ENCODE peak calls at places on chromosomes 1 and 21, in ten cellular contexts. L, Q, Z, E, C, F, T, W, V and A are unnamed samples.

GRCh38 chr1:189654906-189655305 is 822.8 kb downstream of the BRINP3 start:
- DNase-seq in L (no peak), Q (no peak), Z (no peak), E (no peak), C (peak), F (peak), T (no peak), W (peak), V (no peak), A (no peak)

GRCh38 chr1:159866066-159866465 is 3.6 kb upstream of the VSIG8 start:
- DNase-seq in L (no peak), Q (no peak), Z (no peak), E (no peak), C (no peak), F (no peak), T (no peak), W (no peak), V (no peak), A (no peak)

GRCh38 chr21:46253610-46254124 is 25.1 kb upstream of the LSS start:
- DNase-seq in L (peak), Q (no peak), Z (no peak), E (peak), C (peak), F (no peak), T (no peak), W (no peak), V (no peak), A (peak)

GRCh38 chr1:21139601-21140000 is 37.1 kb downstream of the EIF4G3 start:
- DNase-seq in L (no peak), Q (peak), Z (peak), E (no peak), C (no peak), F (no peak), T (no peak), W (no peak), V (peak), A (peak)

GRCh38 chr1:121458291-121459048 is 273.7 kb downstream of the SRGAP2C start:
- DNase-seq in L (no peak), Q (no peak), Z (no peak), E (peak), C (peak), F (peak), T (no peak), W (no peak), V (no peak), A (no peak)

GRCh38 chr1:172180886-172181285 is 239.6 kb upstream of the C1orf105 start:
- DNase-seq in L (no peak), Q (peak), Z (peak), E (peak), C (peak), F (peak), T (peak), W (peak), V (peak), A (peak)

GRCh38 chr1:158121604-158122254 is 59.0 kb upstream of the CD1D start:
- DNase-seq in L (no peak), Q (no peak), Z (no peak), E (peak), C (peak), F (peak), T (no peak), W (no peak), V (no peak), A (peak)

GRCh38 chr1:111733183-111733995 is 5.8 kb downstream of the INKA2 start:
- DNase-seq in L (no peak), Q (peak), Z (no peak), E (no peak), C (peak), F (peak), T (peak), W (peak), V (peak), A (peak)

GRCh38 chr1:175792126-175792525 is 48.7 kb upstream of the TNR start:
- DNase-seq in L (no peak), Q (no peak), Z (no peak), E (no peak), C (no peak), F (no peak), T (no peak), W (no peak), V (no peak), A (no peak)

GRCh38 chr1:22166439-22166838 is 23.5 kb upstream of the WNT4 start:
- DNase-seq in L (no peak), Q (no peak), Z (no peak), E (peak), C (no peak), F (no peak), T (no peak), W (no peak), V (no peak), A (no peak)

GRCh38 chr1:51740652-51741051 is 123.8 kb downstream of the OSBPL9 start:
- DNase-seq in L (no peak), Q (no peak), Z (no peak), E (peak), C (no peak), F (no peak), T (no peak), W (no peak), V (no peak), A (no peak)

GRCh38 chr1:78491311-78492071 is 717 bp downstream of the PTGFR start:
- DNase-seq in L (no peak), Q (peak), Z (peak), E (no peak), C (peak), F (peak), T (peak), W (peak), V (peak), A (peak)

GRCh38 chr1:91015794-91016550 is 5.9 kb downstream of the ZNF644 start:
- DNase-seq in L (no peak), Q (no peak), Z (no peak), E (no peak), C (no peak), F (no peak), T (no peak), W (no peak), V (no peak), A (peak)

GRCh38 chr1:12060500-12060899 is 2.6 kb upstream of the TNFRSF8 start:
- DNase-seq in L (no peak), Q (no peak), Z (no peak), E (no peak), C (no peak), F (no peak), T (no peak), W (no peak), V (no peak), A (no peak)

GRCh38 chr1:202349263-202349928 is 897 bp downstream of the PPP1R12B start:
- DNase-seq in L (no peak), Q (no peak), Z (no peak), E (peak), C (peak), F (peak), T (no peak), W (peak), V (no peak), A (peak)

GRCh38 chr1:176826265-176826664 is 338.2 kb downstream of the ASTN1 start:
- DNase-seq in L (no peak), Q (no peak), Z (no peak), E (no peak), C (no peak), F (no peak), T (no peak), W (no peak), V (no peak), A (no peak)

GRCh38 chr1:30786264-30786991 is 28.9 kb upstream of the LAPTM5 start:
- DNase-seq in L (no peak), Q (no peak), Z (no peak), E (no peak), C (no peak), F (no peak), T (no peak), W (no peak), V (no peak), A (no peak)

GRCh38 chr1:66275601-66276023 is 258.3 kb upstream of the SGIP1 start:
- DNase-seq in L (no peak), Q (no peak), Z (no peak), E (no peak), C (no peak), F (no peak), T (no peak), W (no peak), V (no peak), A (no peak)

GRCh38 chr1:94270801-94271203 is 33.4 kb upstream of the ARHGAP29 start:
- DNase-seq in L (no peak), Q (no peak), Z (no peak), E (no peak), C (peak), F (peak), T (no peak), W (peak), V (no peak), A (peak)

GRCh38 chr1:29282135-29282923 is 46.0 kb downstream of the PTPRU start:
- DNase-seq in L (no peak), Q (no peak), Z (no peak), E (no peak), C (no peak), F (no peak), T (no peak), W (no peak), V (no peak), A (no peak)

GRCh38 chr1:236522937-236523703 is 662 bp upstream of the LGALS8 start:
- DNase-seq in L (no peak), Q (peak), Z (peak), E (no peak), C (no peak), F (no peak), T (peak), W (no peak), V (peak), A (no peak)

GRCh38 chr1:211210965-211211364 is 48.2 kb upstream of the RCOR3 start:
- DNase-seq in L (no peak), Q (no peak), Z (no peak), E (no peak), C (no peak), F (no peak), T (no peak), W (no peak), V (no peak), A (no peak)

GRCh38 chr1:51484591-51484990 is 34.5 kb downstream of the EPS15 start:
- DNase-seq in L (no peak), Q (no peak), Z (no peak), E (no peak), C (peak), F (no peak), T (no peak), W (no peak), V (no peak), A (peak)

GRCh38 chr1:23638188-23638619 is 53.4 kb upstream of the RPL11 start:
- DNase-seq in L (no peak), Q (peak), Z (no peak), E (no peak), C (no peak), F (no peak), T (peak), W (no peak), V (peak), A (no peak)

GRCh38 chr1:214332950-214333798 is 52.2 kb downstream of the SMYD2 start:
- DNase-seq in L (peak), Q (peak), Z (peak), E (peak), C (peak), F (peak), T (no peak), W (peak), V (peak), A (peak)

GRCh38 chr1:214338212-214338611 is 57.3 kb downstream of the SMYD2 start:
- DNase-seq in L (no peak), Q (no peak), Z (no peak), E (no peak), C (no peak), F (no peak), T (no peak), W (no peak), V (no peak), A (no peak)

GRCh38 chr1:214337536-214337935 is 56.6 kb downstream of the SMYD2 start:
- DNase-seq in L (no peak), Q (no peak), Z (no peak), E (no peak), C (peak), F (peak), T (no peak), W (no peak), V (no peak), A (peak)

GRCh38 chr1:214335567-214335966 is 54.6 kb downstream of the SMYD2 start:
- DNase-seq in L (no peak), Q (no peak), Z (no peak), E (no peak), C (no peak), F (no peak), T (no peak), W (no peak), V (no peak), A (no peak)

DNA sequence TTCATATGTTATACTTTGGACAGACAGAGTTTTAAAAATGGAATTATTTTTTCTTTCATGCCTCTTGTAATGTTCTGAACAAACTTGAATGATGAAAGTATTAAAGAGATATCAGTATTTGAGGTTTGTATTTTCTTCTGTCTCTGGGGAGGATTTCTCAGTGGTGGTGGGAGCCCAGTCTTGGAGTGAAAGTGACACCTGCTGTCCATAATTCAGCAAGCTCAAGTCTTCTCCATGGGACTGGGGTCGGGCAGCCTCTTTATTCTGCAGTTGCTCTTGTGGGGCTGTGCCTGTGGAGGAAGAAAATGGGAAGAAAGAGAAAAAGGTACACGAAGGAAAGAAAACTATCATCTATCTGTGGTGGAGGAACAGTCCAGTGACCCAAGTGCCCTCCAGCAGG is 56.1 kb downstream of the SMYD2 start:
- DNase-seq in L (no peak), Q (no peak), Z (no peak), E (no peak), C (no peak), F (no peak), T (no peak), W (no peak), V (no peak), A (no peak)
- H3K4me3 ChIP-seq in L (no peak), Q (no peak), Z (no peak), E (no peak), C (no peak), F (no peak), T (no peak), W (no peak), V (no peak), A (no peak)

GRCh38 chr1:229098903-229099578 is 171.9 kb upstream of the RAB4A start:
- DNase-seq in L (no peak), Q (no peak), Z (no peak), E (no peak), C (no peak), F (no peak), T (no peak), W (no peak), V (no peak), A (no peak)
- TF ChIP-seq CTCF in L (no peak), Q (no peak), Z (no peak), E (no peak), C (no peak), F (no peak), T (no peak), W (no peak), V (no peak), A (no peak)

GRCh38 chr1:154145986-154146385 is 8.9 kb downstream of the NUP210L start:
- DNase-seq in L (no peak), Q (no peak), Z (no peak), E (no peak), C (no peak), F (no peak), T (no peak), W (no peak), V (no peak), A (no peak)
- H3K4me3 ChIP-seq in L (no peak), Q (no peak), Z (no peak), E (no peak), C (no peak), F (no peak), T (no peak), W (no peak), V (no peak), A (no peak)

DNA sequence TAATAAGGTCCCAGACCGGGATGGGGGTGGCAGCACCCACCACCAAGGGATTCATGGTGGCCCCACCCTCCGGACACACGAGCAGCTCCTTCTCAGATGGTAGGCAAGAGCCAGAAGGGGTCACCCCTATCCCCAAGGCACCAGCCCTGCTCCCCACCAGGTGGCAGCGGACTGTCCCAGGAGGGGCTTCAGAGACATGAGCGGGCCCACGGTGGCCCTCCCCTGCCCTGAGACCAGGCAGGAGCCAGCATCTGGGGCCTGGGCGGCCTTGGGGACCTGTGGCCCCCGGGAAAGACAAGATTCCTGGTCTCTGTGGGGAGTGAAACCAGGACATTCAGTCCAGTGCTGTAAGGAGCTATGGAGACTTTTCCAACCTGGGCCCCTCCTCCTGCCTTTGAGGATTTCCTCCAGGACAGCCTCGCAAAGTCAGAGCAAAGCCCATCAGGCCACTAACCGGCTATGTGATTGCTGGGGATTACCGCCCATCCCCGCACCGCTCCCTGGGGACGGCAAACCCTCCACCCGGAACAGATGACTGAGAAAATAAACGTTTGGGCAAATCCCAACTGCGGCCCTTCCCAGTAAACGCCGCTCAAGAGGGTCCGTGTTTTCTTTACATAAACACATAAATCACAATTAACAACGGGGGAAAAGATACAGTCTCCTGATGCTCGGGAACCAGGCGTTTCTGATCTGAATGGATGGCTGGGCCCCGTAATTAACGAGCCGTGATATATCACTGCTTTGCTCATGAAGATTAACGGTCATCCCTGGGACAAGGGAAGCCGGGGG is 50.9 kb upstream of the ARHGEF16 start:
- DNase-seq in L (no peak), Q (no peak), Z (no peak), E (no peak), C (no peak), F (no peak), T (no peak), W (no peak), V (no peak), A (no peak)
- TF ChIP-seq CTCF in L (no peak), Q (no peak), Z (no peak), E (no peak), C (no peak), F (peak), T (no peak), W (peak), V (no peak), A (peak)

DNA sequence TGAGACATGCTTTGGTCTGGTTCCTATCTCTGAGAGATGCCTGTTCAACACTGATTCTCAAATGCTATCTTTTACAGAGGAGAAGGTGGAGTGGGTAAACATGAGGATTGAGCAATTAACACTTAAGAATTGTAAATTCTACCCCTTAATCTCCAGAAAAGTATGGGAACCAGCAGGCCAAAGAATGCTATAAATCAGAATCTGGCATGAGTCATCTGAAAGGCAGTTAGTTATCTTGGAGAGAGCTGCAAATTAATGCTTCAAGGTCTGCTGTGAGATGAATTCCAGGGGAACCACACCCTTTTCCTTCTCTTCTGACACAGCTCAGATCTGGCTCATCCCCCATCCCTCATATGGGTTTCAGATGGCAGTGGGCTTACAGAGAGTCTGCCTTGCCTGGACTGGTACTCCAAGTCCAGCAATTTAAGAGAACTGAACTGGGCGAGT is 5.2 kb downstream of the S100A10 start:
- DNase-seq in L (no peak), Q (no peak), Z (no peak), E (no peak), C (peak), F (peak), T (no peak), W (peak), V (no peak), A (peak)
- H3K4me3 ChIP-seq in L (no peak), Q (no peak), Z (no peak), E (no peak), C (peak), F (peak), T (peak), W (no peak), V (peak), A (peak)

DNA sequence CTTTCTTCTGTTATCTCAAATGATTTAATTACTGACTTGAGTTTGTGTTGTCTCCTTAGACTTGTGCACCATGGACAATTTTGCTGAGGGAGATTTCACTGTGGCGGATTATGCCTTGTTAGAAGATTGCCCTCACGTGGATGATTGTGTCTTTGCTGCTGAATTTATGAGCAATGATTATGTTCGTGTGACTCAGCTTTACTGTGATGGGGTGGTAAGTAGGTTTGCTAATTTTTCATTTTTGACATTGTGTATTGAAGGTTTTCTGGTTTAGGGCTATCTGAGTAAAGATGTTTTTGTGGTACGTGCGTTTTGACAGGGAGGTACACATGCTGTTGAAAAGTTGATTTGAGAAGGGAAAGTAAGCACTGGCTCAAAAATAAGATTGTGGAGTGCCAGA is 14.1 kb downstream of the TTC3 start:
- DNase-seq in L (no peak), Q (no peak), Z (no peak), E (no peak), C (peak), F (peak), T (no peak), W (peak), V (peak), A (peak)
- TF ChIP-seq CTCF in L (peak), Q (peak), Z (no peak), E (no peak), C (peak), F (peak), T (no peak), W (peak), V (peak), A (peak)

GRCh38 chr1:19312782-19313635 is 883 bp downstream of the SLC66A1 start:
- DNase-seq in L (no peak), Q (no peak), Z (no peak), E (peak), C (no peak), F (no peak), T (no peak), W (no peak), V (no peak), A (no peak)

GRCh38 chr1:19311931-19312781 is at the start of the genes AKR7A2 and SLC66A1:
- DNase-seq in L (peak), Q (peak), Z (peak), E (peak), C (peak), F (peak), T (peak), W (peak), V (peak), A (peak)

GRCh38 chr1:19315378-19316206 is 3.5 kb downstream of the SLC66A1 start:
- DNase-seq in L (no peak), Q (no peak), Z (no peak), E (peak), C (peak), F (peak), T (no peak), W (peak), V (no peak), A (peak)

GRCh38 chr1:19313961-19314882 is 2.1 kb downstream of the SLC66A1 start:
- DNase-seq in L (no peak), Q (no peak), Z (no peak), E (peak), C (no peak), F (no peak), T (no peak), W (no peak), V (no peak), A (no peak)

DNA sequence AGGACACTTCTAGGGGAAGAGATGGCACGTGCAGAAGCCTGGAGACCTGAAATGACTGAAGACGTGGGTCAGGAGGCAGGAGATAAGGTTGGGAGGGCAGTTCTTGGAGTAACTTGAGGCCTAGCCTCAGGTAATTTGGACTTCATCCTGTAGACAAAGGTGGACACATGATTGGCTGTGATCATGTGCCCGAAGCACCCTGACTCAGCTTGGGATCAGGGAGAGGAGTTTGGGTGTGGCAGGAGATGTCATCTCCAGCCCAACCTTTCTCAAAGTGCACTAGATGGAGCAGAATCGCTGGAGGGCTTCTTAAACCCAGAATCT is 1.5 kb downstream of the SLC66A1 start:
- DNase-seq in L (no peak), Q (no peak), Z (no peak), E (no peak), C (no peak), F (no peak), T (no peak), W (no peak), V (no peak), A (no peak)
- H3K4me3 ChIP-seq in L (no peak), Q (peak), Z (no peak), E (no peak), C (no peak), F (peak), T (no peak), W (peak), V (no peak), A (no peak)